ENCODE peak calls at places on chromosome 22, in four cellular contexts. U is BE2C, I is heart right ventricle, A is fibroblast of pulmonary artery. N is an unnamed sample.

GRCh38 chr22:29030618-29031235 is 30.9 kb downstream of the C22orf31 start:
- DNase-seq in U (peak; percentile 90), I (peak; percentile 87), A (peak; percentile 81), N (peak; percentile 79)

GRCh38 chr22:25358421-25359170 is 139.2 kb downstream of the CRYBB2 start:
- DNase-seq in U (no peak), I (no peak), A (no peak), N (no peak)

GRCh38 chr22:38132136-38132535 is 21.7 kb upstream of the BAIAP2L2 start:
- DNase-seq in U (no peak), I (no peak), A (no peak), N (no peak)

GRCh38 chr22:44712156-44712555 is 10.2 kb downstream of the PRR5 start:
- DNase-seq in U (peak; percentile 8), I (no peak), A (no peak), N (no peak)

GRCh38 chr22:50711446-50712340 is 26.3 kb upstream of the ACR start:
- DNase-seq in U (no peak), I (no peak), A (no peak), N (no peak)

GRCh38 chr22:38107692-38108515 is 2.6 kb downstream of the BAIAP2L2 start:
- DNase-seq in U (peak; percentile 18), I (no peak), A (no peak), N (no peak)

GRCh38 chr22:39446239-39446721 is 10.5 kb upstream of the MGAT3 start:
- DNase-seq in U (no peak), I (no peak), A (no peak), N (no peak)

GRCh38 chr22:33562484-33562883 is 357.8 kb downstream of the LARGE1 start:
- DNase-seq in U (no peak), I (no peak), A (no peak), N (no peak)

GRCh38 chr22:48396785-48397530 is 1430.7 kb downstream of the BRD1 start:
- DNase-seq in U (no peak), I (no peak), A (no peak), N (no peak)

GRCh38 chr22:44555597-44555996 is 57.6 kb upstream of the RTL6 start:
- DNase-seq in U (no peak), I (no peak), A (no peak), N (no peak)

GRCh38 chr22:38872831-38873248 is 824 bp upstream of the CBX6 start:
- DNase-seq in U (peak; percentile 71), I (peak; percentile 79), A (peak; percentile 36), N (no peak)

GRCh38 chr22:49807780-49808708 is 19.6 kb downstream of the BRD1 start:
- DNase-seq in U (no peak), I (no peak), A (peak; percentile 13), N (no peak)

GRCh38 chr22:44738347-44738715 is 14.0 kb upstream of the ARHGAP8 start:
- DNase-seq in U (no peak), I (no peak), A (no peak), N (no peak)

GRCh38 chr22:41288245-41288946 is 2.4 kb upstream of the RANGAP1 start:
- DNase-seq in U (peak; percentile 61), I (peak; percentile 11), A (peak; percentile 71), N (peak; percentile 67)

GRCh38 chr22:49958961-49959781 is 1.4 kb upstream of the PIM3 start:
- DNase-seq in U (peak; percentile 27), I (peak; percentile 32), A (no peak), N (no peak)

GRCh38 chr22:44625421-44625760 is 76.6 kb upstream of the PRR5 start:
- DNase-seq in U (no peak), I (no peak), A (no peak), N (no peak)

GRCh38 chr22:44730490-44731356 is 21.7 kb upstream of the ARHGAP8 start:
- DNase-seq in U (no peak), I (no peak), A (no peak), N (no peak)

DNA sequence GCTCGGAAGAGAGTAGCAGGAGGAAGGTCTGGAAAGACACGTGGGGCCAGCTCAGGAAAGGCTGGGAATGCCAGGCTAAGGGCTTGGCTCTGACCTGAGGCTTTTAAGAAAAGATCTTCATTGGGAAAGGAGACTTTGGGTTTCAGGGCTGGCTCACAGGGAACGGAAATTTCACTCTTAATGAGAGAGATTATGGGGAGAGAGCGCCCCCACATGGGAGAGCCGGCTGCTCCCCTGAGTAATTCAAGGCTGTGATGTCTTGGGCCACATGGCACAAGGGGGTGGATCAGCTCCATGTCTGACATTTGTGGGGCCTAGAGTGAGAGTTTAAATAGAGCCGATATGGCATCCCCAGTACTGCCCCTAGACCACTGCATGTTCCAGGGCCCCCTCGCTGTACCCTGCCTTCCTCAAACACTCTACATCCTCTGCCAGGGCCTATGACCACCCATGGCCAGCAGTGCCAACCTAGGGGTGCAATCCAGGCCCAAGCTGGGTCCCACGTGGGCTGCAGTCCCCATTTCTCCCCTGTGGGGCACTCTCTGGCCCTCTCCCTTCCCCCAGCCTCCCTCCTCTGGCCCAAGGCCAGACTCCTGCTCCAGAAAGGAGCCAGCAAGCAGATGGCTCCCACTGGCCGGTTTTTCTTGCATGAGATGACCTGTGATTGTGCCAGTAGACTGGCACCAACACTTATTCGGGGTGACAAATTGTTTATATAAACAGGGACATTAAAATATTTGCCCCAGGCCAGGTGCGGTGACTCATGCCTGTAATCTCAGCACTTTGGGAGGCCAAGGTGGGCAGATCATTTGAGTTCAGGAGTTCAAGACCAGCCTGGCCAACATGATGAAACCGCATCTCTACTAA is 75.2 kb downstream of the ISX start:
- DNase-seq in U (peak; percentile 26), I (no peak), A (no peak), N (no peak)
- TF ChIP-seq CTCF in U (no peak), I (no peak), A (no peak), N (no peak)

GRCh38 chr22:19193879-19194278 is 15.3 kb upstream of the SLC25A1 start:
- DNase-seq in U (no peak), I (no peak), A (no peak), N (no peak)
- H3K4me3 ChIP-seq in U (no peak overlapping the region), I (no peak overlapping the region), A (no peak overlapping the region), N (no peak overlapping the region)

DNA sequence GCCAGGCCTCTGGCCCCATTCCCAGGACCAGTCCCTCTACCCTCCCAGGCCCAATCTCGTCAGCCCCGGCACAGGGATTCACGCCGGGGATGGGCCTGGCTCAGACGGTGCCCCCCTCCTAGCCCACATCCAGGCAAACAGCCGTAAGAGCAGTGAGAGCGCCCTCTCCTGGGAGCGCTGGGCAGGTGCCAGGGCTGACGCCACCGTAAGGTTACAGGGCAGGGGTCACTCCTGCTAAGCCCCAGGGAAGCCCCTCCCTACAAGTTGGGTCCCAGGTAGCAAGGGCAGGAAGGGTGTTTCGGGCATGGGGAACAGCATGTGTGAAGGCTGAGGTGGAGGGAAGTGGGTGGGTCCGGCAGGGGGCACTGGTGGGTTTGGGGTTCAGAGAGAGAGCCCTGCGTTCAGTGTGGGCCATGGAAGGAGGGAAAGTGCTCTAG is 19.2 kb upstream of the PPARA start:
- DNase-seq in U (no peak), I (no peak), A (no peak), N (no peak)
- TF ChIP-seq CTCF in U (peak; percentile 48), I (no peak), A (peak; percentile 32), N (peak; percentile 41)

GRCh38 chr22:47090591-47091240 is 328.3 kb downstream of the TBC1D22A start:
- DNase-seq in U (no peak), I (no peak), A (peak; percentile 48), N (peak; percentile 28)
- H3K4me3 ChIP-seq in U (no peak overlapping the region), I (no peak overlapping the region), A (peak overlapping the region; percentile 53), N (peak overlapping the region; percentile 50)

GRCh38 chr22:18068991-18069390 is 8.8 kb upstream of the PEX26 start:
- DNase-seq in U (no peak), I (no peak), A (no peak), N (no peak)
- TF ChIP-seq CTCF in U (no peak), I (no peak), A (no peak), N (no peak)

DNA sequence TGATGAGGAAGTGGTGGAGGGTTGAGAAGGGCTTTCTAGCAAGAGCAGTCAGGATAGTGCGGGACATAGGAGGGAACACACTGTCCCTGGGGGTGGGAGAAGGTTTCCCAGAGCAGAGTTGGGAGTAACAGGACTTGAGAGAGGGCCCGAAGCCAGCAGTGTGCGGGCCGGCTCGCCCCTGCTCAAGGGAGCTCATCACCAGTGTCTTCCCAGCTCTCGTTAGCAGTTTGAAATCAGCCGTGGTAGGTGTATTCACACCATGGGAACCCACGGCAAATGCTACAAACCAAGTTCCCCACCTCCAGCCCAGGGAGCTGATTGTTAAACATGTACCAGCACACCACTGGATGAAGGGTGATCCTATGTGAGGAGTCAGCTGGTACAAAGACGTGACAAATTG is 66.2 kb upstream of the EIF3D start:
- DNase-seq in U (no peak), I (no peak), A (no peak), N (no peak)
- H3K4me3 ChIP-seq in U (no peak overlapping the region), I (no peak overlapping the region), A (no peak overlapping the region), N (no peak overlapping the region)

GRCh38 chr22:22712092-22712658 is 67.8 kb downstream of the GGTLC2 start:
- DNase-seq in U (no peak), I (no peak), A (no peak), N (no peak)

GRCh38 chr22:22710719-22711531 is 66.5 kb downstream of the GGTLC2 start:
- DNase-seq in U (peak; percentile 72), I (peak; percentile 38), A (peak; percentile 61), N (peak; percentile 82)

GRCh38 chr22:22712666-22713365 is 68.4 kb downstream of the GGTLC2 start:
- DNase-seq in U (no peak), I (no peak), A (no peak), N (no peak)

GRCh38 chr22:22711532-22711913 is 67.1 kb downstream of the GGTLC2 start:
- DNase-seq in U (no peak), I (no peak), A (no peak), N (no peak)

DNA sequence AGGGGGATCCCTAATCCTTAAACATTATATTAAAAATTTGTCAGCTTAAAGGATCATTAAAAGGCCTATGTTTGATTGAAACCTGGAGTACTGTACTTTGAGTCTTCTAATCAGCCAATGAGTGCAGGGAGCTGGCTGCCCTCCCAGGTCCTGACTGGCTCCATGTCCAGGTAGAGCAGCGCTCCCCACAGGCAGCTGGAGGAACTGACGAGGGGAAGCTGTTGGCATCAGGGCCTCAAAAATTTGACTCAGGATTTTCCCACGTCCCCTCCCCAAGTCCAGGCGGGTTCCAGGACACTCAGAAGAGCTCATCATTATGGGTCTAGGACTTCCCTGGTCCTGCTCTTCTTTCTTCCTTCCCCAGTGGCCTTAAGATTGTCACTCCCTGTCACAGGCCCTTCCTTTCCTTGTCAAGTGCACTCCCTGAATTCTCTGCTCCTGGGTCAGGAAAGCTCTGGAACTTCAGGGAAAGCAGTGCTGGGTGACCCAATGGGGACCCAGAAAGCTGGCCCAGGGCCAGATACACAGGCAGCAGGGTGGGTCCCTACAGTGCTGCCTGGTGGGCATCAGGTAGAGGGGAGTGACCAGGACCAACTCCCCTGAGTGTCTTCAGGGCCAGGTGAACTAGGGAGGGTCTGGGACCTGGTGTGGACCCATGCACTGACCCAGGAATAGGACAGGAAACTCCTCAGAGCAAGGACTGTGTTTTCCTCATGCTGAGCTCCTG is 65.5 kb downstream of the GGTLC2 start:
- DNase-seq in U (peak; percentile 37), I (no peak), A (no peak), N (no peak)
- TF ChIP-seq CTCF in U (peak; percentile 33), I (no peak), A (peak; percentile 32), N (peak; percentile 36)

GRCh38 chr22:21012446-21013407 is 2.2 kb upstream of the P2RX6 start:
- DNase-seq in U (peak; percentile 4), I (no peak), A (no peak), N (no peak)

GRCh38 chr22:21014202-21015050 is 539 bp upstream of the P2RX6 start:
- DNase-seq in U (peak; percentile 99), I (peak; percentile 91), A (peak; percentile 93), N (peak; percentile 95)

GRCh38 chr22:21013742-21014201 is 1.2 kb upstream of the P2RX6 start:
- DNase-seq in U (no peak), I (no peak), A (no peak), N (no peak)

GRCh38 chr22:21016644-21017420 is 1.9 kb downstream of the P2RX6 start:
- DNase-seq in U (no peak), I (no peak), A (no peak), N (no peak)

GRCh38 chr22:21015051-21016006 is at the start of gene P2RX6:
- DNase-seq in U (no peak), I (no peak), A (no peak), N (no peak)
- H3K4me3 ChIP-seq in U (peak within 1 kb of the TSS; percentile 85), I (peak within 1 kb of the TSS; percentile 40), A (peak within 1 kb of the TSS; percentile 59), N (peak within 1 kb of the TSS; percentile 64)